ENCODE peak calls at places on chromosomes 13 and 19, in seven cellular contexts. D, Y, G, J, A, B and C are unnamed samples.

GRCh38 chr19:18349524-18350128 is 9.2 kb downstream of the PGPEP1 start:
- DNase-seq in Y (peak), B (peak), A (peak), D (no peak), J (peak), G (peak), C (no peak)

GRCh38 chr19:3712663-3713531 is 4.7 kb downstream of the TJP3 start:
- DNase-seq in Y (no peak), D (no peak), J (no peak), G (peak), A (peak), B (no peak), C (no peak)

GRCh38 chr13:98676239-98676638 is 76.2 kb downstream of the SLC15A1 start:
- DNase-seq in B (no peak), Y (no peak), A (no peak), G (no peak), J (no peak), D (no peak), C (no peak)

GRCh38 chr19:12789098-12789903 is 2.0 kb upstream of the JUNB start:
- DNase-seq in B (no peak), A (no peak), Y (no peak), G (no peak), J (no peak), D (no peak), C (no peak)

GRCh38 chr13:39815345-39816111 is 160.1 kb downstream of the COG6 start:
- DNase-seq in Y (no peak), J (no peak), A (no peak), G (no peak), B (no peak), D (no peak), C (no peak)

GRCh38 chr19:31066385-31066784 is 282.9 kb downstream of the TSHZ3 start:
- DNase-seq in G (no peak), J (peak), A (no peak), B (peak), D (peak), Y (no peak), C (no peak)

GRCh38 chr13:58855283-58855682 is 1223.7 kb downstream of the PCDH17 start:
- DNase-seq in B (no peak), A (no peak), G (no peak), D (no peak), J (no peak), Y (no peak), C (no peak)

GRCh38 chr13:99332456-99332855 is 25.3 kb upstream of the GPR183 start:
- DNase-seq in A (no peak), Y (no peak), B (no peak), D (no peak), J (no peak), G (no peak), C (no peak)

GRCh38 chr19:925912-926594 is at the start of gene ARID3A:
- DNase-seq in J (peak), D (no peak), G (no peak), B (no peak), Y (peak), A (no peak), C (no peak)

GRCh38 chr13:111659236-111659635 is 338.8 kb downstream of the TEX29 start:
- DNase-seq in D (no peak), J (no peak), Y (no peak), A (no peak), G (no peak), B (no peak), C (peak)

GRCh38 chr13:29227560-29227959 is 367.9 kb downstream of the SLC7A1 start:
- DNase-seq in A (no peak), B (no peak), D (no peak), Y (no peak), G (no peak), J (no peak), C (no peak)

GRCh38 chr19:12939292-12939606 is 840 bp downstream of the CALR start:
- DNase-seq in J (no peak), Y (peak), D (no peak), A (no peak), B (no peak), G (peak), C (no peak)

GRCh38 chr13:97215325-97215724 is 6.8 kb upstream of the MBNL2 start:
- DNase-seq in B (no peak), D (no peak), G (no peak), A (no peak), J (no peak), Y (no peak), C (no peak)

GRCh38 chr19:39325778-39326680 is 5.4 kb upstream of the LRFN1 start:
- DNase-seq in D (no peak), Y (no peak), J (no peak), B (no peak), G (no peak), A (no peak), C (peak)

GRCh38 chr19:55536951-55537740 is at the start of gene SBK2:
- DNase-seq in J (no peak), A (no peak), B (no peak), D (no peak), G (no peak), Y (no peak), C (no peak)

GRCh38 chr13:113138792-113139551 is 16.4 kb downstream of the F10 start:
- DNase-seq in G (peak), J (no peak), A (no peak), Y (no peak), B (no peak), D (no peak), C (peak)

GRCh38 chr19:16397791-16398529 is 73.3 kb downstream of the KLF2 start:
- DNase-seq in A (no peak), Y (peak), B (no peak), J (no peak), G (no peak), D (no peak), C (no peak)

GRCh38 chr19:15149704-15150103 is 42.5 kb downstream of the SYDE1 start:
- DNase-seq in B (no peak), G (no peak), J (no peak), Y (no peak), A (no peak), D (no peak), C (no peak)

GRCh38 chr19:48835734-48836088 is 580 bp downstream of the HSD17B14 start:
- DNase-seq in J (no peak), G (peak), B (peak), D (no peak), A (peak), Y (peak), C (peak)

GRCh38 chr19:50402544-50403301 is 16.0 kb upstream of the SPIB start:
- DNase-seq in Y (no peak), G (no peak), B (no peak), A (no peak), J (no peak), D (no peak), C (no peak)